ENCODE peak calls at places on chromosomes 3 and 15, in nine cellular contexts. N is transverse colon; T is midbrain; R is T-cell; I is stomach; G is NCI-H774; Q is activated naive CD4-positive, alpha-beta T cell; K is lung microvascular endothelial cell; M is AG09309. S is an unnamed sample.

GRCh38 chr15:101055411-101055810 is 136.3 kb downstream of the LRRK1 start:
- DNase-seq in G (no peak), N (no peak), Q (no peak), T (no peak), M (no peak), I (peak), R (no peak), K (no peak), S (no peak)

GRCh38 chr15:45431502-45431901 is 53.2 kb upstream of the GATM start:
- DNase-seq in G (no peak), M (no peak), T (no peak), Q (no peak), R (no peak), I (no peak), K (no peak), N (peak), S (no peak)

GRCh38 chr3:111748132-111748531 is 110.9 kb upstream of the PHLDB2 start:
- DNase-seq in N (no peak), G (no peak), K (peak), I (no peak), M (no peak), T (no peak), R (no peak), Q (no peak), S (no peak)

GRCh38 chr15:87354661-87355410 is 901.7 kb downstream of the NTRK3 start:
- DNase-seq in K (no peak), M (peak), T (no peak), Q (no peak), N (no peak), R (no peak), G (no peak), I (no peak), S (no peak)

GRCh38 chr3:169865176-169865800 is 4.4 kb downstream of the LRRC31 start:
- DNase-seq in I (no peak), N (no peak), M (no peak), K (no peak), G (no peak), Q (no peak), T (no peak), R (no peak), S (no peak)

GRCh38 chr15:77118787-77119410 is 48.0 kb upstream of the TSPAN3 start:
- DNase-seq in Q (no peak), K (peak), T (peak), R (peak), I (peak), G (peak), N (peak), M (peak), S (no peak)

GRCh38 chr15:45704329-45705249 is 69.8 kb downstream of the SQOR start:
- DNase-seq in N (peak), Q (no peak), T (no peak), I (no peak), K (peak), R (peak), M (no peak), G (no peak), S (peak)

GRCh38 chr3:14641346-14641745 is 10.2 kb upstream of the CCDC174 start:
- DNase-seq in R (no peak), K (no peak), N (no peak), Q (no peak), T (no peak), I (no peak), G (no peak), M (no peak), S (no peak)

GRCh38 chr3:77524467-77524866 is 484.6 kb downstream of the ROBO2 start:
- DNase-seq in T (no peak), N (no peak), I (no peak), M (no peak), R (no peak), Q (no peak), G (no peak), K (no peak), S (no peak)

GRCh38 chr3:112653881-112654300 is 12.9 kb upstream of the CCDC80 start:
- DNase-seq in N (no peak), G (no peak), R (no peak), Q (no peak), M (peak), I (no peak), T (no peak), K (no peak), S (no peak)

GRCh38 chr3:196274585-196274984 is 12.9 kb downstream of the PCYT1A start:
- DNase-seq in G (no peak), M (no peak), T (no peak), K (peak), Q (no peak), I (no peak), R (peak), N (no peak), S (no peak)

GRCh38 chr3:189688296-189688695 is 57.1 kb downstream of the TP63 start:
- DNase-seq in K (no peak), T (no peak), N (no peak), Q (no peak), I (no peak), R (no peak), M (peak), G (no peak), S (no peak)

GRCh38 chr3:151903501-151903991 is 30.1 kb downstream of the SUCNR1 start:
- DNase-seq in Q (no peak), T (no peak), N (no peak), R (no peak), K (peak), M (no peak), I (no peak), G (no peak), S (no peak)

GRCh38 chr3:117302448-117302847 is 592.9 kb downstream of the TUSC7 start:
- DNase-seq in T (no peak), G (no peak), N (no peak), Q (no peak), R (no peak), M (no peak), I (no peak), K (no peak), S (no peak)

GRCh38 chr3:4750306-4751056 is 228.8 kb upstream of the BHLHE40 start:
- DNase-seq in K (peak), Q (no peak), I (no peak), N (no peak), R (no peak), M (peak), G (no peak), T (peak), S (no peak)

GRCh38 chr3:87260270-87260669 is 16.1 kb downstream of the POU1F1 start:
- DNase-seq in R (peak), T (peak), Q (no peak), M (peak), N (peak), K (peak), I (peak), G (no peak), S (peak)

GRCh38 chr3:45182915-45183881 is 37.0 kb upstream of the CDCP1 start:
- DNase-seq in T (no peak), M (no peak), I (peak), G (no peak), R (no peak), N (peak), Q (no peak), K (no peak), S (peak)

GRCh38 chr15:29835301-29835700 is 13.0 kb upstream of the TJP1 start:
- DNase-seq in M (no peak), G (no peak), N (no peak), K (peak), T (no peak), R (no peak), I (no peak), Q (no peak), S (no peak)

GRCh38 chr3:27681249-27681748 is 40.8 kb downstream of the EOMES start:
- DNase-seq in T (peak), K (peak), G (peak), R (peak), Q (no peak), I (no peak), M (peak), N (no peak), S (no peak)

GRCh38 chr3:61875976-61876671 is 314.8 kb downstream of the PTPRG start:
- DNase-seq in R (no peak), K (no peak), N (no peak), M (no peak), T (no peak), I (no peak), Q (no peak), G (no peak), S (no peak)

GRCh38 chr3:129612350-129613204 is 6.1 kb upstream of the PLXND1 start:
- DNase-seq in K (no peak), I (no peak), R (no peak), Q (no peak), M (no peak), G (no peak), T (no peak), N (no peak), S (no peak)

GRCh38 chr3:43858052-43858701 is 167.4 kb downstream of the ABHD5 start:
- DNase-seq in T (no peak), N (no peak), K (no peak), G (no peak), M (no peak), I (no peak), R (no peak), Q (no peak), S (no peak)

GRCh38 chr3:4980229-4981159 is 1.3 kb downstream of the BHLHE40 start:
- DNase-seq in Q (peak), G (peak), K (peak), I (peak), N (peak), M (peak), R (peak), T (peak), S (peak)